ENCODE peak calls at places on chromosomes 11 and 22, in four cellular contexts. I is IMR-90, D is H9, E is H1. Q is an unnamed sample.

GRCh38 chr11:6505577-6506240 is 8.6 kb downstream of the DNHD1 start:
- DNase-seq in I (peak; percentile 75), D (no peak), E (no peak), Q (peak; percentile 79)

GRCh38 chr11:23359297-23359696 is 499.0 kb upstream of the CCDC179 start:
- DNase-seq in E (no peak), D (no peak), I (peak; percentile 97), Q (no peak)

GRCh38 chr11:119518746-119519382 is 95.9 kb upstream of the THY1 start:
- DNase-seq in I (peak; percentile 58), E (peak; percentile 65), D (peak; percentile 73), Q (peak; percentile 83)

GRCh38 chr22:23083315-23084021 is 13.1 kb downstream of the GNAZ start:
- DNase-seq in D (no peak), I (no peak), E (no peak), Q (no peak)

GRCh38 chr11:29507381-29507780 is 509.4 kb downstream of the KCNA4 start:
- DNase-seq in I (no peak), D (no peak), E (no peak), Q (no peak)

GRCh38 chr11:100892886-100893285 is 205.8 kb downstream of the ARHGAP42 start:
- DNase-seq in D (no peak), E (no peak), I (no peak), Q (no peak)

GRCh38 chr11:130166457-130166784 is 6.8 kb downstream of the ST14 start:
- DNase-seq in D (no peak), E (no peak), I (peak; percentile 99), Q (no peak)

GRCh38 chr22:36612458-36612857 is 83.5 kb upstream of the EIF3D start:
- DNase-seq in E (no peak), D (no peak), I (peak; percentile 41), Q (no peak)

GRCh38 chr11:122656073-122656630 is 630 bp downstream of the UBASH3B start:
- DNase-seq in D (peak; percentile 54), I (peak; percentile 66), E (peak; percentile 81), Q (peak; percentile 60)

GRCh38 chr22:30947163-30947820 is 21.3 kb downstream of the MORC2 start:
- DNase-seq in I (no peak), E (no peak), D (no peak), Q (peak; percentile 33)

GRCh38 chr11:118608268-118609214 is 1.1 kb downstream of the PHLDB1 start:
- DNase-seq in D (no peak), E (peak; percentile 75), I (peak; percentile 85), Q (peak; percentile 17)

GRCh38 chr11:126925321-126926093 is 75.1 kb downstream of the KIRREL3 start:
- DNase-seq in I (peak; percentile 79), D (peak; percentile 18), E (no peak), Q (no peak)

GRCh38 chr11:76800466-76801200 is 17.5 kb downstream of the TSKU start:
- DNase-seq in E (peak; percentile 27), D (peak; percentile 19), I (no peak), Q (no peak)

GRCh38 chr11:65432686-65433582 is 10.3 kb downstream of the NEAT1 start:
- DNase-seq in D (no peak), I (peak; percentile 54), E (no peak), Q (peak; percentile 59)

GRCh38 chr11:108093128-108093904 is 28.1 kb upstream of the ACAT1 start:
- DNase-seq in D (no peak), I (peak; percentile 78), E (no peak), Q (peak; percentile 69)

GRCh38 chr11:70505331-70505731 is 107.0 kb downstream of the CTTN start:
- DNase-seq in D (no peak), I (no peak), E (no peak), Q (no peak)

GRCh38 chr11:117916956-117917355 is 12.2 kb downstream of the TMPRSS13 start:
- DNase-seq in I (no peak), D (no peak), E (no peak), Q (no peak)

GRCh38 chr11:114366331-114367243 is 33.7 kb downstream of the C11orf71 start:
- DNase-seq in E (no peak), D (no peak), I (peak; percentile 92), Q (peak; percentile 62)

GRCh38 chr11:19018901-19019300 is 41.6 kb downstream of the MRGPRX2 start:
- DNase-seq in E (peak; percentile 62), D (peak; percentile 45), I (no peak), Q (peak; percentile 63)

GRCh38 chr11:12673601-12673923 is 659 bp upstream of the TEAD1 start:
- DNase-seq in E (no peak), I (no peak), D (no peak), Q (no peak)

GRCh38 chr11:116791002-116791812 is 472 bp downstream of the APOA5 start:
- DNase-seq in D (peak; percentile 91), I (peak; percentile 55), E (peak; percentile 99), Q (peak; percentile 82)

GRCh38 chr11:63680842-63681207 is 475 bp upstream of the RTN3 start:
- DNase-seq in E (no peak), D (no peak), I (no peak), Q (peak; percentile 28)

GRCh38 chr22:25410849-25411248 is 153.6 kb upstream of the GRK3 start:
- DNase-seq in E (no peak), I (no peak), D (no peak), Q (no peak)

GRCh38 chr11:134476435-134477021 is 64.5 kb upstream of the B3GAT1 start:
- DNase-seq in E (peak; percentile 78), D (peak; percentile 72), I (no peak), Q (peak; percentile 72)

GRCh38 chr11:95732930-95733602 is 56.5 kb downstream of the FAM76B start:
- DNase-seq in I (no peak), E (no peak), D (no peak), Q (no peak)

GRCh38 chr11:78038697-78039313 is 15.7 kb upstream of the KCTD14 start:
- DNase-seq in E (no peak), D (no peak), I (peak; percentile 28), Q (no peak)

GRCh38 chr22:47012589-47013365 is 250.3 kb downstream of the TBC1D22A start:
- DNase-seq in E (no peak), I (peak; percentile 77), D (no peak), Q (peak; percentile 34)

GRCh38 chr11:19938866-19939265 is 221.4 kb downstream of the DBX1 start:
- DNase-seq in I (no peak), D (no peak), E (no peak), Q (no peak)

GRCh38 chr11:71928739-71929443 is at the start of gene RNF121:
- DNase-seq in D (peak; percentile 98), E (peak; percentile 98), I (peak; percentile 92), Q (peak; percentile 98)

GRCh38 chr22:43128928-43129424 is 14.2 kb downstream of the MCAT start:
- DNase-seq in I (no peak), D (no peak), E (peak; percentile 57), Q (no peak)

GRCh38 chr11:985435-985834 is 51.1 kb downstream of the MUC6 start:
- DNase-seq in E (no peak), I (no peak), D (no peak), Q (no peak)
- H3K56ac ChIP-seq in E (no peak overlapping the region), I (no peak overlapping the region), D (no peak overlapping the region), Q (no peak overlapping the region)

GRCh38 chr11:9094420-9094819 is 3.0 kb upstream of the SCUBE2 start:
- DNase-seq in E (no peak), I (no peak), D (no peak), Q (no peak)

GRCh38 chr11:9092846-9093778 is 1.7 kb upstream of the SCUBE2 start:
- DNase-seq in D (no peak), E (no peak), I (no peak), Q (no peak)

GRCh38 chr11:9095421-9095820 is 4.0 kb upstream of the SCUBE2 start:
- DNase-seq in I (no peak), D (peak; percentile 43), E (peak; percentile 63), Q (peak; percentile 40)

GRCh38 chr11:9099617-9100016 is 8.2 kb upstream of the SCUBE2 start:
- DNase-seq in I (no peak), E (no peak), D (no peak), Q (no peak)

DNA sequence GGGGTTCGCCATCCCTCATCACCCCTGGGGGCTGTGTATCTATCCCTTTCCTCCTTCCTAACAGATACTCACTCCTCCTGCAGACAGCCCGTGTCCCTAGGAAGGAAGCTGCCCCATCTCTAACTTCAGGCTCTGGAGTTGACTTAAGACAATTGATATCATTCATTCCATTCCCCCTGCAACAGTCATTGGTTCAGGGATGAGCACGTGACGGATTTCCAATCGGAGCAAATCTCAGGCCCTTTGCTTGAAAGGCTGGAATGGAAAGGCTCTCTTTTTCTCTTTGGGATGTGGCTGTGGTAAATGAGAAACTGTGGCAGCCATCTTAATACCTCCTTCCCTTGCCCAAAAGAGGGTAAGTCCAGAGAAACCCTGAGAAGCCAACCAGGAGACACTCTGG is 5.0 kb upstream of the SCUBE2 start:
- DNase-seq in I (no peak), D (no peak), E (no peak), Q (no peak)
- H2BK15ac ChIP-seq in I (no peak overlapping the region), D (no peak overlapping the region), E (no peak overlapping the region), Q (no peak overlapping the region)

DNA sequence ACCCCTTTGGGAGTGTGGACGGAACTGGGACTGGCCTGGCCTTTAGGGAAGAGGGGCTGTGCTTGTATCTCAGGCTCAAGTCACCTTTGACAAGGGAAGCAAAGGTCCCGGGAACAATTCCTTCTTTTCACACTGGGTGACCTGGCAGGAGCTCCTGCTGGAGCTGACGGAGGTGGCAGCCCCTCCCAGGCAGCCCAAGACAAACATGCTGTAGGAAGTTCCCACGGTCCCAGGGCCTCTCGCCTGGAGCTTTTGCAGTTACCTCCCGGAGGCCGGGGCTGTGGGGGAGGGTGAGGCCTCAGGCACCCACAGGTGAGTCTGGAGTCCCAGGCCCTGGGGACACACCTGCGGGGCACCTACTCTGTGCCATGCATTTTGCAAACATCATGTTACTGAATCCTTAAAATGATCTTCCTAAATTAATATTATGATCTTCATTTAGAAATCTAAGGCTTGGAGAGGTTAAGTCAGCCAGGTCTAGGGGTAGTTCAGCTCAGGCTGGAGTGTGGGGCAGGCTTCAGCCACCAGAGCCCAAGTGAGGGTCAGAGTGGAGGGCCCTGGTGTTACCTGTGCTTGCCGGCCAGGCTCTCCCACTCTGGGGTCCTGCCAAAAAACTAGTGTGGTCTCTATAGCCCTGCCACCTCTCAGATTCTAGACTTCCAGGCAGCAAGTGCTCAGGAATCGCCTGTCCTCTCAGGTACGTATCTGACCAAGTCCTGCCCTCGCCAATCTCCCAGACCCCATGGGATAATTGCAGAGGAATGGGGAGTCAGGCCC is 15.7 kb upstream of the MYEOV start:
- DNase-seq in I (no peak), E (no peak), D (no peak), Q (no peak)
- H2BK120ac ChIP-seq in I (no peak overlapping the region), E (no peak overlapping the region), D (no peak overlapping the region), Q (no peak overlapping the region)

GRCh38 chr22:48233586-48233985 is 1471.1 kb downstream of the TBC1D22A start:
- DNase-seq in E (no peak), I (no peak), D (no peak), Q (no peak)
- H3K56ac ChIP-seq in E (no peak overlapping the region), I (no peak overlapping the region), D (no peak overlapping the region), Q (no peak overlapping the region)

DNA sequence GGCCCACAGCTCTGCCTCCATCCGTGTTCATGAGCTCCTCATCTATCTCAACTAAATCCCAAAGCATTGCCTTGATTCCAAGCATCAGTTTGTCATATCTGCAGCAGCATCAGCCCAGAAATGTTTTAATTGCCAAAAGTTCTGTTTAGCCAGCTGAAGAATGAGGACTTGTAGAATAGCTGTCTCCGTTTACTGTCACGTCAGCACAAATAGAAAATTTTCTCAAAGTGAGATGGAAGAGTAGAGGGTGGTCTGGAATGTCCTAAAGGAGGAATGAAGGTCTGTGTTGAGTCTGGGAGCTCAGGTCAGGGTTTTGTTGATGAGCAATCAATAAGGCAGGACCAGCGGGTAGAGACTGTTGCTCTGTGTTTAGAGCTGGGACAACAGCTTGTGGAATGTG is 134.9 kb upstream of the ISX start:
- DNase-seq in I (no peak), E (no peak), D (no peak), Q (no peak)
- H2BK15ac ChIP-seq in I (no peak overlapping the region), E (no peak overlapping the region), D (no peak overlapping the region), Q (no peak overlapping the region)

GRCh38 chr11:112073941-112074811 is at the start of the genes NKAPD1 and PIH1D2:
- DNase-seq in E (peak; percentile 83), D (peak; percentile 84), I (peak; percentile 88), Q (peak; percentile 95)
- H2BK120ac ChIP-seq in E (no peak within 1 kb of the TSS), D (no peak within 1 kb of the TSS), I (peak within 1 kb of the TSS; percentile 86), Q (no peak within 1 kb of the TSS)